ENCODE peak calls at places on chromosomes 13 and 19, in five cellular contexts. V is mesenchymal stem cell, U is PC-3, T is SIG-M5, S is NCI-H774. D is an unnamed sample.

GRCh38 chr13:30877335-30877734 is 28.7 kb upstream of the MEDAG start:
- DNase-seq in S (no peak), V (peak), U (no peak), T (no peak), D (peak)

GRCh38 chr13:112783946-112784500 is 94.2 kb downstream of the ATP11A start:
- DNase-seq in T (no peak), V (no peak), U (no peak), S (no peak), D (no peak)

GRCh38 chr19:1189419-1189818 is 15.4 kb upstream of the SBNO2 start:
- DNase-seq in T (no peak), U (peak), V (no peak), S (no peak), D (no peak)

GRCh38 chr19:33410915-33411401 is 37.4 kb downstream of the CEBPG start:
- DNase-seq in V (no peak), S (no peak), U (no peak), T (no peak), D (no peak)

GRCh38 chr19:17473041-17473440 is 2.7 kb downstream of the SLC27A1 start:
- DNase-seq in U (peak), V (peak), S (no peak), T (no peak), D (peak)

GRCh38 chr19:51019544-51019925 is at the start of gene KLK10:
- DNase-seq in V (no peak), U (no peak), S (no peak), T (no peak), D (no peak)

GRCh38 chr13:41821195-41821594 is 139.7 kb downstream of the VWA8 start:
- DNase-seq in T (no peak), V (no peak), S (no peak), U (no peak), D (no peak)

GRCh38 chr13:27708325-27708724 is 84.0 kb upstream of the GSX1 start:
- DNase-seq in S (no peak), V (no peak), U (no peak), T (no peak), D (no peak)

GRCh38 chr13:99312493-99312883 is 5.3 kb upstream of the GPR183 start:
- DNase-seq in V (peak), S (no peak), U (no peak), T (peak), D (peak)

GRCh38 chr13:73336789-73337188 is 278.0 kb downstream of the KLF5 start:
- DNase-seq in S (no peak), T (no peak), V (no peak), U (peak), D (no peak)

GRCh38 chr19:34577056-34577455 is 95.5 kb downstream of the WTIP start:
- DNase-seq in T (no peak), U (no peak), S (no peak), V (no peak), D (no peak)

GRCh38 chr13:45108716-45109706 is 11.3 kb upstream of the GTF2F2 start:
- DNase-seq in V (peak), S (no peak), U (no peak), T (no peak), D (peak)

GRCh38 chr19:12880551-12881171 is 588 bp downstream of the DNASE2 start:
- DNase-seq in S (no peak), V (no peak), U (peak), T (no peak), D (peak)

GRCh38 chr13:97225533-97225932 is 3.4 kb downstream of the MBNL2 start:
- DNase-seq in S (no peak), T (no peak), V (no peak), U (no peak), D (no peak)

GRCh38 chr13:36763322-36763721 is 55.7 kb upstream of the RFXAP start:
- DNase-seq in S (no peak), U (no peak), T (no peak), V (no peak), D (no peak)

GRCh38 chr13:44189085-44189484 is 184.5 kb upstream of the SERP2 start:
- DNase-seq in T (no peak), S (no peak), V (no peak), U (no peak), D (no peak)

GRCh38 chr19:17455711-17456123 is 5.0 kb downstream of the NXNL1 start:
- DNase-seq in U (no peak), S (no peak), T (no peak), V (no peak), D (no peak)

GRCh38 chr13:113490496-113491417 is at the start of gene DCUN1D2:
- DNase-seq in U (peak), T (peak), S (peak), V (peak), D (peak)

GRCh38 chr19:11995174-11995573 is 30.3 kb downstream of the ZNF763 start:
- DNase-seq in S (no peak), T (no peak), U (no peak), V (peak), D (peak)

GRCh38 chr13:75415720-75416119 is 66.2 kb downstream of the TBC1D4 start:
- DNase-seq in V (peak), S (no peak), U (peak), T (no peak), D (peak)

GRCh38 chr19:23916991-23917390 is 2.3 kb downstream of the ZNF726 start:
- DNase-seq in U (peak), S (no peak), T (no peak), V (no peak), D (peak)

GRCh38 chr13:75333103-75333502 is 148.9 kb downstream of the TBC1D4 start:
- DNase-seq in U (no peak), S (no peak), V (no peak), T (no peak), D (no peak)

GRCh38 chr13:28576037-28576436 is 81.1 kb upstream of the FLT1 start:
- DNase-seq in S (no peak), T (no peak), V (no peak), U (no peak), D (no peak)

GRCh38 chr13:48437381-48437780 is 24.5 kb upstream of the LPAR6 start:
- DNase-seq in U (no peak), S (no peak), V (no peak), T (no peak), D (peak)

GRCh38 chr13:39397866-39398265 is 205.1 kb downstream of the LHFPL6 start:
- DNase-seq in S (no peak), T (no peak), V (no peak), U (no peak), D (no peak)

GRCh38 chr19:18514800-18515682 is 6.8 kb downstream of the ELL start:
- DNase-seq in U (peak), T (no peak), S (peak), V (peak), D (peak)

GRCh38 chr13:111664696-111665095 is 344.3 kb downstream of the TEX29 start:
- DNase-seq in U (no peak), T (no peak), S (no peak), V (no peak), D (no peak)

GRCh38 chr19:1273263-1274041 is 1.9 kb upstream of the FAM174C start:
- DNase-seq in U (no peak), T (no peak), S (no peak), V (no peak), D (peak)

GRCh38 chr19:16899566-16900075 is 10.8 kb downstream of the F2RL3 start:
- DNase-seq in U (peak), S (no peak), T (no peak), V (peak), D (peak)

D was measured in fibroblast of villous mesenchyme.